ENCODE peak calls at places on chromosomes 2 and 18, in six cellular contexts. C is progenitor cell of endocrine pancreas; A is lower leg skin; Q is mesothelial cell of epicardium; K is activated CD4-positive, alpha-beta T cell treated with anti-CD3 and anti-CD28 coated beads for 48 hours; H is NCI-H2029 treated with DMSO at 0.1 percent for 48 hours. Y is an unnamed sample.

GRCh38 chr18:74420491-74420890 is 36.6 kb downstream of the DIPK1C start:
- DNase-seq in A (no peak), Q (no peak), H (no peak), K (no peak), C (no peak), Y (no peak)

GRCh38 chr2:151518802-151519201 is 109.1 kb downstream of the RIF1 start:
- DNase-seq in H (no peak), Q (no peak), K (no peak), A (no peak), C (no peak), Y (peak)

GRCh38 chr2:28523873-28524272 is 28.0 kb downstream of the PLB1 start:
- DNase-seq in A (peak), C (no peak), H (no peak), Q (no peak), K (no peak), Y (no peak)

GRCh38 chr2:32002406-32002805 is 8.4 kb downstream of the MEMO1 start:
- DNase-seq in C (no peak), Q (no peak), A (no peak), H (no peak), K (no peak), Y (no peak)

GRCh38 chr2:230418341-230419016 is 2.5 kb downstream of the SP100 start:
- DNase-seq in A (no peak), K (no peak), H (no peak), C (no peak), Q (no peak), Y (peak)

GRCh38 chr2:61470122-61470951 is 550 bp downstream of the USP34 start:
- DNase-seq in K (peak), H (no peak), A (peak), Q (peak), C (peak), Y (peak)

GRCh38 chr18:75678662-75679061 is 251.2 kb upstream of the SMIM21 start:
- DNase-seq in K (no peak), A (no peak), H (no peak), Q (no peak), C (no peak), Y (no peak)

GRCh38 chr2:25894135-25894830 is 16.0 kb upstream of the ASXL2 start:
- DNase-seq in H (peak), C (no peak), A (peak), K (no peak), Q (no peak), Y (peak)

GRCh38 chr2:60806988-60807681 is 51.1 kb downstream of the PAPOLG start:
- DNase-seq in C (no peak), A (peak), H (no peak), K (peak), Q (peak), Y (peak)

GRCh38 chr2:149586063-149586462 is 1.5 kb downstream of the MMADHC start:
- DNase-seq in H (no peak), C (no peak), K (no peak), A (no peak), Q (no peak), Y (no peak)

GRCh38 chr2:71853858-71854257 is 293.8 kb downstream of the CYP26B1 start:
- DNase-seq in A (peak), K (no peak), C (no peak), H (no peak), Q (no peak), Y (no peak)

GRCh38 chr2:70659551-70659950 is 105.9 kb upstream of the TGFA start:
- DNase-seq in K (no peak), Q (peak), A (no peak), H (no peak), C (no peak), Y (no peak)

GRCh38 chr2:161695225-161695624 is 71.0 kb downstream of the SLC4A10 start:
- DNase-seq in A (no peak), K (no peak), Q (no peak), C (no peak), H (no peak), Y (no peak)

Y was measured in EH.